ENCODE peak calls at places on chromosomes 5 and 9, in ten cellular contexts. M is breast epithelium, W is suprapubic skin, V is spleen, Z is stomach, U is GM23338, K is SK-N-SH, S is HCT116, B is sigmoid colon, J is Panc1. O is an unnamed sample.

GRCh38 chr9:12699529-12699928 is 6.3 kb downstream of the TYRP1 start:
- DNase-seq in M (no peak), W (no peak), V (no peak), Z (no peak), U (peak), K (no peak), S (no peak), B (no peak), J (no peak), O (no peak)

GRCh38 chr5:123512631-123513461 is 869 bp downstream of the CSNK1G3 start:
- DNase-seq in M (no peak), W (peak), V (peak), Z (peak), U (peak), K (peak), S (no peak), B (peak), J (peak), O (peak)

GRCh38 chr9:25396828-25397227 is 281.4 kb downstream of the TUSC1 start:
- DNase-seq in M (no peak), W (no peak), V (no peak), Z (no peak), U (peak), K (no peak), S (no peak), B (no peak), J (no peak), O (no peak)

GRCh38 chr9:111945216-111945615 is 48.6 kb downstream of the UGCG start:
- DNase-seq in M (no peak), W (no peak), V (no peak), Z (no peak), U (no peak), K (no peak), S (no peak), B (no peak), J (no peak), O (no peak)

GRCh38 chr5:72228957-72229356 is 91.1 kb downstream of the MRPS27 start:
- DNase-seq in M (no peak), W (no peak), V (no peak), Z (no peak), U (no peak), K (no peak), S (no peak), B (no peak), J (no peak), O (no peak)

GRCh38 chr9:35649431-35650340 is 1.0 kb downstream of the SIT1 start:
- DNase-seq in M (no peak), W (no peak), V (peak), Z (no peak), U (no peak), K (no peak), S (no peak), B (no peak), J (no peak), O (no peak)

GRCh38 chr5:72599519-72600400 is 92.5 kb upstream of the ZNF366 start:
- DNase-seq in M (no peak), W (no peak), V (no peak), Z (no peak), U (no peak), K (no peak), S (no peak), B (no peak), J (no peak), O (no peak)

GRCh38 chr9:7144265-7145046 is 386.7 kb downstream of the KDM4C start:
- DNase-seq in M (no peak), W (no peak), V (no peak), Z (no peak), U (peak), K (no peak), S (no peak), B (no peak), J (no peak), O (no peak)

GRCh38 chr9:29806941-29807625 is 2233.8 kb upstream of the C9orf72 start:
- DNase-seq in M (no peak), W (no peak), V (no peak), Z (no peak), U (peak), K (no peak), S (no peak), B (no peak), J (no peak), O (no peak)

GRCh38 chr9:98087420-98088354 is 31.2 kb downstream of the NANS start:
- DNase-seq in M (no peak), W (peak), V (peak), Z (peak), U (peak), K (no peak), S (no peak), B (peak), J (no peak), O (peak)

GRCh38 chr9:16743375-16743774 is 127.1 kb downstream of the BNC2 start:
- DNase-seq in M (no peak), W (no peak), V (no peak), Z (no peak), U (no peak), K (no peak), S (no peak), B (no peak), J (no peak), O (no peak)

GRCh38 chr5:94072116-94072515 is 330.7 kb upstream of the POU5F2 start:
- DNase-seq in M (no peak), W (no peak), V (no peak), Z (no peak), U (no peak), K (no peak), S (no peak), B (no peak), J (no peak), O (no peak)

GRCh38 chr9:82920154-82920553 is 142.8 kb downstream of the RASEF start:
- DNase-seq in M (no peak), W (no peak), V (no peak), Z (no peak), U (no peak), K (no peak), S (no peak), B (no peak), J (no peak), O (no peak)

GRCh38 chr5:133825631-133826289 is 142.7 kb downstream of the C5orf15 start:
- DNase-seq in M (no peak), W (peak), V (peak), Z (no peak), U (no peak), K (peak), S (no peak), B (no peak), J (no peak), O (no peak)

GRCh38 chr5:79962580-79963222 is 28.4 kb downstream of the MTX3 start:
- DNase-seq in M (no peak), W (no peak), V (no peak), Z (no peak), U (no peak), K (no peak), S (no peak), B (no peak), J (no peak), O (no peak)

GRCh38 chr9:135402739-135403695 is 76.6 kb upstream of the PPP1R26 start:
- DNase-seq in M (no peak), W (no peak), V (no peak), Z (no peak), U (no peak), K (no peak), S (no peak), B (no peak), J (no peak), O (no peak)

GRCh38 chr5:8340739-8341344 is 471.9 kb downstream of the MTRR start:
- DNase-seq in M (no peak), W (no peak), V (no peak), Z (no peak), U (peak), K (peak), S (no peak), B (no peak), J (no peak), O (no peak)

GRCh38 chr5:146622391-146622790 is 106.4 kb upstream of the GPR151 start:
- DNase-seq in M (no peak), W (no peak), V (no peak), Z (no peak), U (peak), K (no peak), S (no peak), B (no peak), J (no peak), O (no peak)

GRCh38 chr5:179139111-179139935 is 79.2 kb downstream of the ZNF354C start:
- DNase-seq in M (no peak), W (no peak), V (peak), Z (no peak), U (no peak), K (no peak), S (no peak), B (no peak), J (no peak), O (no peak)

GRCh38 chr9:93126825-93127368 is 7.2 kb downstream of the NINJ1 start:
- DNase-seq in M (no peak), W (peak), V (peak), Z (no peak), U (peak), K (peak), S (no peak), B (peak), J (no peak), O (peak)

GRCh38 chr9:68974431-68974830 is 39.5 kb downstream of the PRKACG start:
- DNase-seq in M (no peak), W (no peak), V (no peak), Z (no peak), U (no peak), K (no peak), S (no peak), B (no peak), J (no peak), O (no peak)

GRCh38 chr5:131242728-131243255 is 21.1 kb upstream of the CDC42SE2 start:
- DNase-seq in M (no peak), W (no peak), V (no peak), Z (no peak), U (no peak), K (no peak), S (no peak), B (no peak), J (no peak), O (no peak)

GRCh38 chr9:34252670-34253459 is 74.0 kb downstream of the UBAP1 start:
- DNase-seq in M (peak), W (peak), V (peak), Z (no peak), U (peak), K (peak), S (peak), B (peak), J (peak), O (no peak)

GRCh38 chr9:95710449-95710848 is 165.0 kb upstream of the ERCC6L2 start:
- DNase-seq in M (no peak), W (no peak), V (no peak), Z (no peak), U (no peak), K (no peak), S (no peak), B (no peak), J (no peak), O (no peak)

GRCh38 chr5:170484847-170485605 is 18.8 kb upstream of the KCNIP1 start:
- DNase-seq in M (no peak), W (no peak), V (no peak), Z (no peak), U (no peak), K (no peak), S (no peak), B (no peak), J (no peak), O (no peak)

GRCh38 chr5:5141625-5142527 is 1.7 kb downstream of the ADAMTS16 start:
- DNase-seq in M (no peak), W (no peak), V (no peak), Z (peak), U (peak), K (peak), S (peak), B (peak), J (no peak), O (peak)

GRCh38 chr5:154118832-154119442 is 71.6 kb upstream of the GALNT10 start:
- DNase-seq in M (no peak), W (no peak), V (no peak), Z (no peak), U (no peak), K (no peak), S (no peak), B (no peak), J (no peak), O (no peak)

GRCh38 chr5:94025788-94026473 is 284.5 kb upstream of the POU5F2 start:
- DNase-seq in M (no peak), W (no peak), V (peak), Z (no peak), U (peak), K (no peak), S (no peak), B (no peak), J (no peak), O (no peak)

GRCh38 chr5:37886207-37886905 is 46.5 kb upstream of the GDNF start:
- DNase-seq in M (no peak), W (no peak), V (no peak), Z (no peak), U (no peak), K (peak), S (no peak), B (no peak), J (no peak), O (no peak)

GRCh38 chr9:75086443-75087278 is 1.3 kb downstream of the NMRK1 start:
- DNase-seq in M (no peak), W (no peak), V (peak), Z (peak), U (peak), K (no peak), S (no peak), B (no peak), J (no peak), O (peak)

GRCh38 chr5:999724-1000123 is 8.9 kb upstream of the NKD2 start:
- DNase-seq in M (no peak), W (peak), V (no peak), Z (peak), U (no peak), K (no peak), S (no peak), B (peak), J (no peak), O (no peak)

GRCh38 chr9:100213730-100214477 is 114.9 kb downstream of the INVS start:
- DNase-seq in M (no peak), W (no peak), V (no peak), Z (no peak), U (peak), K (no peak), S (no peak), B (no peak), J (no peak), O (no peak)

GRCh38 chr5:120550358-120550757 is 86.3 kb downstream of the PRR16 start:
- DNase-seq in M (no peak), W (no peak), V (no peak), Z (no peak), U (no peak), K (no peak), S (no peak), B (no peak), J (no peak), O (no peak)

GRCh38 chr9:124812401-124813016 is 35.6 kb downstream of the OLFML2A start:
- DNase-seq in M (peak), W (no peak), V (no peak), Z (no peak), U (no peak), K (peak), S (peak), B (peak), J (no peak), O (peak)

GRCh38 chr5:7246312-7246711 is 149.6 kb upstream of the ADCY2 start:
- DNase-seq in M (no peak), W (no peak), V (no peak), Z (no peak), U (no peak), K (no peak), S (no peak), B (no peak), J (no peak), O (no peak)

GRCh38 chr5:96537386-96537785 is 104.3 kb upstream of the PCSK1 start:
- DNase-seq in M (no peak), W (no peak), V (no peak), Z (no peak), U (no peak), K (no peak), S (no peak), B (no peak), J (no peak), O (no peak)
- H3K27ac ChIP-seq in M (no peak), W (no peak), V (peak), Z (no peak), U (no peak), K (no peak), S (no peak), B (no peak), J (no peak), O (no peak)

GRCh38 chr9:129001504-129002325 is 26.4 kb downstream of the SH3GLB2 start:
- DNase-seq in M (no peak), W (no peak), V (peak), Z (no peak), U (no peak), K (no peak), S (no peak), B (no peak), J (no peak), O (no peak)
- TF ChIP-seq POLR2AphosphoS5 in M (no peak), W (no peak), V (peak), Z (no peak), U (no peak), K (no peak), S (no peak), B (no peak), J (no peak), O (peak)

GRCh38 chr9:127556871-127557270 is 55.2 kb upstream of the STXBP1 start:
- DNase-seq in M (no peak), W (no peak), V (no peak), Z (no peak), U (no peak), K (no peak), S (no peak), B (no peak), J (no peak), O (no peak)
- H3K27ac ChIP-seq in M (peak), W (peak), V (peak), Z (peak), U (no peak), K (peak), S (peak), B (peak), J (peak), O (peak)

DNA sequence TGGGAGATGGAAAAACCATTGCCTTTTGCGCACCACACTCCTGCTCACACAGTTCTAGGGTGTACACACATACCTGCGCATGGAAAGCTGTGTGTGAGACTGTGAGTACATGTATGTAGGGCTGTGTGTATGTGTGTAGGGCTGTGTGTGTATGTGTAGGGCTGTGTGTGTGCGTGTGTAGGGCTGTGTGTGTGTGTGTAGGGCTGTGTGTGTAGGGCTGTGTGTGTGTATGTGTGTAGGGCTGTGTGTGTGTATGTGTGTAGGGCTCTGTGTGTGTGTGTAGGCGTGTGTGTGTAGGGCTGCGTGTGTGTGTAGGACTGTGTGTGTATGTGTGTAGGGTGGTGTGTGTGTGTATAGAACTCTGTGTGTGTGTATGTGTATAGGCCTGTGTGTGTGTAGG is 37.0 kb upstream of the SEMA4D start:
- DNase-seq in M (no peak), W (no peak), V (no peak), Z (no peak), U (no peak), K (no peak), S (no peak), B (no peak), J (no peak), O (no peak)
- TF ChIP-seq POLR2AphosphoS5 in M (no peak), W (no peak), V (no peak), Z (no peak), U (no peak), K (no peak), S (no peak), B (no peak), J (no peak), O (no peak)

GRCh38 chr5:159510282-159510681 is 180.0 kb upstream of the IL12B start:
- DNase-seq in M (peak), W (peak), V (peak), Z (no peak), U (peak), K (peak), S (no peak), B (no peak), J (no peak), O (peak)
- H3K27ac ChIP-seq in M (no peak), W (peak), V (no peak), Z (no peak), U (no peak), K (no peak), S (no peak), B (peak), J (no peak), O (peak)

GRCh38 chr5:102823441-102823874 is 68.4 kb downstream of the PAM start:
- DNase-seq in M (no peak), W (no peak), V (no peak), Z (no peak), U (no peak), K (no peak), S (peak), B (no peak), J (no peak), O (no peak)
- TF ChIP-seq POLR2AphosphoS5 in M (no peak), W (no peak), V (no peak), Z (no peak), U (no peak), K (no peak), S (no peak), B (no peak), J (no peak), O (no peak)

GRCh38 chr5:97181856-97182545 is 1.0 kb downstream of the RIOK2 start:
- DNase-seq in M (no peak), W (no peak), V (no peak), Z (no peak), U (no peak), K (no peak), S (no peak), B (no peak), J (no peak), O (no peak)
- H3K27ac ChIP-seq in M (no peak), W (no peak), V (peak), Z (no peak), U (no peak), K (no peak), S (no peak), B (peak), J (peak), O (peak)

DNA sequence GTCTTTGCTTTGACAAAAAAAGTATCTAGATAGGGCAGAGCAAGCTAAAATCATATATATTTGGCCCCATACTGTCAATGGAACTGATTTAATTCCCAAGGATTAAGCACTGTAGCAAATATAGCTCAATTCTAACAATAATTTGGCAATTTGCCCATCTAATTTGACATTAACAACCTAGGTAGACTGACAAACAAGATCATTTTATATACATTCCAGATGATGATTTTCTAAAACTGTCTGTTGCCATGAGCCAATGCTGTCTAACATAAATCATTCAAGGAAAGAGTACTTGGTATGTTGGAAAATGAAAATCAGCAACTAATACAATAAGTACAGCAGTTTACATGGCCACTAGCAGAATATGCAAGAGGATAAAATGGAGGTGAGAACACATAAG is 32.1 kb downstream of the MCTP1 start:
- DNase-seq in M (no peak), W (no peak), V (no peak), Z (no peak), U (no peak), K (no peak), S (no peak), B (no peak), J (no peak), O (no peak)
- TF ChIP-seq POLR2AphosphoS5 in M (no peak), W (no peak), V (no peak), Z (no peak), U (no peak), K (no peak), S (no peak), B (no peak), J (no peak), O (no peak)

O was measured in transverse colon.